ENCODE peak calls at places on chromosomes 7 and 10, in four cellular contexts. K is stomach, U is left lung, B is upper lobe of right lung. H is an unnamed sample.
A peak's percentile ranks its signal among the peaks of the same experiment; 100 is the strongest.

GRCh38 chr10:52257692-52258075 is 56.4 kb upstream of the DKK1 start:
- DNase-seq in K (no peak), U (no peak), B (no peak), H (no peak)

GRCh38 chr7:129188892-129189660 is 643 bp downstream of the SMO start:
- DNase-seq in K (no peak), U (no peak), B (no peak), H (no peak)

GRCh38 chr7:42170724-42171123 is 66.3 kb downstream of the GLI3 start:
- DNase-seq in K (no peak), U (no peak), B (no peak), H (no peak)

GRCh38 chr10:77530011-77530410 is 107.6 kb downstream of the KCNMA1 start:
- DNase-seq in K (no peak), U (no peak), B (no peak), H (no peak)

GRCh38 chr7:148204639-148205292 is 385.8 kb upstream of the C7orf33 start:
- DNase-seq in K (no peak), U (no peak), B (no peak), H (no peak)

GRCh38 chr7:77697535-77697831 is 1.2 kb downstream of the RSBN1L start:
- DNase-seq in K (no peak), U (no peak), B (no peak), H (no peak)

GRCh38 chr7:8724080-8724718 is 290.8 kb downstream of the NXPH1 start:
- DNase-seq in K (peak; percentile 51), U (no peak), B (no peak), H (peak; percentile 42)

GRCh38 chr10:3239920-3240909 is 67.6 kb upstream of the PITRM1 start:
- DNase-seq in K (no peak), U (no peak), B (no peak), H (no peak)

GRCh38 chr10:20170661-20171060 is 354.4 kb downstream of the PLXDC2 start:
- DNase-seq in K (no peak), U (no peak), B (no peak), H (no peak)

GRCh38 chr7:107878636-107879035 is 12.3 kb upstream of the DLD start:
- DNase-seq in K (no peak), U (no peak), B (no peak), H (no peak)

GRCh38 chr10:89888647-89889046 is 187.3 kb downstream of the KIF20B start:
- DNase-seq in K (no peak), U (no peak), B (no peak), H (no peak)

GRCh38 chr7:19122018-19122588 is 4.7 kb upstream of the TWIST1 start:
- DNase-seq in K (no peak), U (no peak), B (no peak), H (no peak)

GRCh38 chr10:102302611-102303010 is 57.3 kb downstream of the GBF1 start:
- DNase-seq in K (no peak), U (no peak), B (no peak), H (no peak)

GRCh38 chr10:48885376-48885775 is 54.3 kb downstream of the LRRC18 start:
- DNase-seq in K (no peak), U (no peak), B (no peak), H (no peak)

GRCh38 chr10:30059209-30060107 is at the start of gene JCAD:
- DNase-seq in K (peak; percentile 83), U (peak; percentile 73), B (peak; percentile 86), H (peak; percentile 72)

GRCh38 chr10:4384254-4384653 is 441.8 kb upstream of the AKR1E2 start:
- DNase-seq in K (no peak), U (no peak), B (no peak), H (no peak)

GRCh38 chr10:119408072-119408471 is 134.4 kb downstream of the RGS10 start:
- DNase-seq in K (no peak), U (no peak), B (no peak), H (no peak)

GRCh38 chr7:18978108-18978495 is 139.3 kb downstream of the TWIST1 start:
- DNase-seq in K (no peak), U (no peak), B (no peak), H (no peak)

GRCh38 chr10:124680675-124681074 is 63.5 kb downstream of the FAM53B start:
- DNase-seq in K (no peak), U (peak; percentile 82), B (peak; percentile 79), H (peak; percentile 46)

GRCh38 chr10:124678566-124679240 is 65.5 kb downstream of the FAM53B start:
- DNase-seq in K (no peak), U (no peak), B (no peak), H (no peak)

GRCh38 chr10:124677871-124678565 is 66.2 kb downstream of the FAM53B start:
- DNase-seq in K (no peak), U (no peak), B (no peak), H (no peak)

GRCh38 chr10:124681091-124681490 is 63.1 kb downstream of the FAM53B start:
- DNase-seq in K (no peak), U (no peak), B (no peak), H (no peak)

DNA sequence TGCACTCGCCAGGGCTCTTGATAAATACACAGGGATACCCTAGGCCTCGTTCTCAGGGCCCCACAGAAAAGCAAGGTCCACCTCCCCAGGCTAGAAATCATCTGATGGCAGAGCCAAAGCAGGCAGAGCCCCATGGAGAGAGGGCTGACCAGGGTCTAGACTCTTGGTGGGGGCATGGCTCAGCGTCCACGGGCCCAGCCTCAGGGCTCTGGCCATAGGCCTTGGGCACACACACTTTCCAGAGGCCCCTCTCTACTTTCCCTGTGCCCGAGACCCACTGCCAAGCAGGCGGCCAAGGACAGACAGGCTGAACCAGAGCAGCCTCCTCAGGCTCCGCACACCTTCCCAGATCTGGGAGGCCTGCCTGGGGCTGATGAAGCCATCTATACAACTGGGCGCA is 64.8 kb downstream of the FAM53B start:
- DNase-seq in K (no peak), U (no peak), B (no peak), H (no peak)
- H3K36me3 ChIP-seq in K (peaks cover 48% of the 10 kb centered on the region), U (peaks cover 12% of the 10 kb centered on the region), B (peaks cover 12% of the 10 kb centered on the region), H (peaks cover 9% of the 10 kb centered on the region)

GRCh38 chr10:24866615-24867583 is 85.5 kb downstream of the PRTFDC1 start:
- DNase-seq in K (peak; percentile 41), U (peak; percentile 59), B (peak; percentile 68), H (peak; percentile 52)
- H3K27ac ChIP-seq in K (no peak overlapping the region), U (no peak overlapping the region), B (no peak overlapping the region), H (no peak overlapping the region)

GRCh38 chr7:155804431-155804831 is 7.8 kb downstream of the SHH start:
- DNase-seq in K (no peak), U (no peak), B (no peak), H (peak; percentile 23)
- H3K27me3 ChIP-seq in K (peaks cover 67% of the 10 kb centered on the region), U (peaks cover 74% of the 10 kb centered on the region), B (peaks cover 86% of the 10 kb centered on the region), H (peaks cover 40% of the 10 kb centered on the region)

DNA sequence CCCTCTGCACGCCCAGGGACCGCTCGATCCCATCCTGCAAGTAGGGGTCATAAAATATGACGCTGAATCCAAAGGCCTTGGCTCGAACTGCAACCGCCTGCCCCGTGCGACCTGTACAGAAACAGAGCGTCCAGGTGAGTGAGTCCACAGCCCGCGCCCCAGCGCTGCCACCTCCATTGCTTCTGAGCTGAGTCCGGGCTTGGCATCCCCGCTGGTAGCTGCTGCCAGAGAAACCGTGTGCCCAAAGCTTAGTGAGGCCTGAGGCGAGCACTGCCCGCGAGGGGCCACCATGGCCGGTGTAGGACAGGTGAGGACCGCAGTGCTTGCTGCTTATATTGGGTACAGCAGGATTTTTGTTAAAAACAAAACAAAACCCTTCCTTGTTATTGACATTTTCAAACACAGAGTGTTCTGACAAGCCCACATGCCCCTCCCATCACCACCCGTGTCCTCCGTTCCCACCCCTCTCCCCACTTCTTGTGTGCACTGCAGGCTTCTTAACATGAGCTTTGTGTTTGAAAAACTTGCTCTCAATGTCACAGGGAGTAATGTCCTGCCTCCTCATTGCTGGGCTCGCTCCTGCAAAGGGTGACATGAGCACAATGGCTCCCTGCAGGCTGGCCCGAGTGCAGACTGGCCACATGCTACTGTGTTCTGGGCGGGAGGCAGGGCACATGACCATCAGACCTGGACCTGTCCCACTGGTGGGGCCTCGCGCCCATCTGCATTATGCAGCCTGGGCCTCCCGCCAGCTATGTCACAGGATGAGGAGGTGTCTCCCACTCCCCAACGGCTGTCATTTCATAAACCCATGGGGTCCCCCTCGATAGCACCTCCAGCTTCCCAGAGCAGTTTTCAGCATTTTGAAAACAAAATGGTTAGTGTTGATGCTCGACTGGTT is 52.9 kb downstream of the ZRANB1 start:
- DNase-seq in K (peak; percentile 25), U (peak; percentile 34), B (peak; percentile 59), H (no peak)
- H3K36me3 ChIP-seq in K (peaks cover 100% of the 10 kb centered on the region), U (peaks cover 100% of the 10 kb centered on the region), B (peaks cover 86% of the 10 kb centered on the region), H (peaks cover 8% of the 10 kb centered on the region)

DNA sequence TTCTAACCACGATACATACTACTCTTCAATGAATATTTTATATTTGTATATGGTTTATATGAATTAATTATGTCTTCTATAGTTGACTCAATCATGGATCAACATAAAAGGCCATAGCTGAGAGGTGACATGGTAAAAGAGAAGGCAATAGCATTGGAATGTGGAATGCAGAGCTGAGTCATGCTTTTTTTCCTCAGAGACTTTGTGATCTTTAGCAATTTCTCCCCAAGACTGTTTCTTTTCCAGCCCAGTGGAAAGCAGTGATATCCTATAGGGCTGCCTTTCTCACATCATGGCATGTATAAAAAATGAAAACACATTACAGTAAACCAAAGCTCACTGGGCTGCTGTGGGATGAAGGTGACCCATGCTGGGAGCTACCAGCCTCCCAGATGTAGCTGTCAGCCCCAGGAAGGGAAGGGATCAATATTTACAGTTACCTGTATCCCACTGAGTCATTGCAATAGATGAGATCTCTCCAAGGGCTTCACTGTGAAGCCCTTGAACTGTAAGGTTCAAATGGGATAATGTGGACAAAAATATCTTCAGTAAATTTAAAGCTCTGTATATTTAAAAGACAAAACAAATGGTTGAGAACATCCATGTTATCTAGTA is 30.2 kb downstream of the SLC39A12 start:
- DNase-seq in K (no peak), U (no peak), B (no peak), H (no peak)
- H3K27ac ChIP-seq in K (no peak overlapping the region), U (no peak overlapping the region), B (no peak overlapping the region), H (no peak overlapping the region)

DNA sequence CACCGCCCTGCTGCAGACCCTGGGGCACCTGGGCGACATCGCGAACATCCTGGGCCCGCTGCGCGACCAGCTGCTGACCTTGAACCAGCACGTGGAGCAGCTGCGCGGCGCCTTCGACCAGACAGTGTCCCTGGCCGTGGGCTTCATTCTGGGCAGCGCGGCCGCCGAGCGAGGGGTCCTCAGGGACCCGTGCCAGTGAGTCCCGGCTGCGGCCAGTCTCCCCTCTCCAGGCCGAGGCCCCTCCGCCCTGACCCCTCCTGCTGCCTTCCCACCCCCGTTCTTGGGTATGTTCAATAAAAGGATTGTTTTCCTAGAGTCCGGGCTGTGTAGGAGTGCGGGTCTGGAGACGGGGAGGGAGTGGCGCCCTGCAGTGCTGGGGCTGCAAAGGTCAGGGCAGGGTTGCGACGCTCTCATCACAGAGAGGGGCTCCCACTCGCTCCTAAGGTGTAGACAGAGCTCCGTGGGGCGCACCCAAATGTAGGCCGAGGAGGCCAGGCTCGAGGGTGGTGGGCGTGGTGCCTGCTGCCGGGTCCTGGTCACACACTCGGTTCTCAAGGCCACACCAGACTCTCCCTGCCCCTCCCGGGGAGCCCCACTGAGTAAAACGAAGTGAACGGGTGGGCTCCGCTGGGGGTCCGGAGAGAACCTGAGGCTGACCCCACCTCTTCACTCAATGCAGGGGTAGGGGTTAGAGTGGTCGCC is 1.4 kb downstream of the UTF1 start:
- DNase-seq in K (no peak), U (no peak), B (no peak), H (no peak)
- H3K27me3 ChIP-seq in K (peaks cover 90% of the 10 kb centered on the region), U (peaks cover 65% of the 10 kb centered on the region), B (peaks cover 70% of the 10 kb centered on the region), H (peaks cover 50% of the 10 kb centered on the region)

GRCh38 chr7:73518470-73518869 is 3.6 kb downstream of the BAZ1B start:
- DNase-seq in K (no peak), U (no peak), B (peak; percentile 18), H (no peak)
- H3K36me3 ChIP-seq in K (peaks cover 41% of the 10 kb centered on the region), U (peaks cover 47% of the 10 kb centered on the region), B (peaks cover 52% of the 10 kb centered on the region), H (no peaks in the 10 kb centered on the region)

H was measured in colonic mucosa.